ENCODE peak calls at places on chromosomes 7 and 10, in six cellular contexts. One of them, this sample, is unnamed.

GRCh38 chr10:97547889-97548485 is 24.6 kb upstream of the ANKRD2 start:
- DNase-seq in Right ventricle myocardium superior: no peak
- DNase-seq in G401: no peak
- DNase-seq in GM20000: no peak
- DNase-seq in thyroid gland: no peak
- DNase-seq in mesenteric fat pad: no peak
- DNase-seq in this sample: no peak

GRCh38 chr7:84274029-84274638 is 79.5 kb upstream of the SEMA3A start:
- DNase-seq in G401: no peak
- DNase-seq in GM20000: no peak
- DNase-seq in Right ventricle myocardium superior: no peak
- DNase-seq in thyroid gland: no peak
- DNase-seq in mesenteric fat pad: no peak
- DNase-seq in this sample: peak

GRCh38 chr10:130409346-130409745 is 273.2 kb downstream of the GLRX3 start:
- DNase-seq in G401: no peak
- DNase-seq in Right ventricle myocardium superior: no peak
- DNase-seq in GM20000: no peak
- DNase-seq in thyroid gland: no peak
- DNase-seq in mesenteric fat pad: peak
- DNase-seq in this sample: peak

GRCh38 chr7:117322741-117323584 is at the start of gene WNT2:
- DNase-seq in G401: no peak
- DNase-seq in GM20000: peak
- DNase-seq in mesenteric fat pad: no peak
- DNase-seq in thyroid gland: no peak
- DNase-seq in Right ventricle myocardium superior: peak
- DNase-seq in this sample: peak

GRCh38 chr10:5234106-5234877 is 37.7 kb downstream of the AKR1C4 start:
- DNase-seq in thyroid gland: no peak
- DNase-seq in GM20000: no peak
- DNase-seq in G401: no peak
- DNase-seq in Right ventricle myocardium superior: no peak
- DNase-seq in mesenteric fat pad: no peak
- DNase-seq in this sample: no peak

GRCh38 chr7:33039257-33039904 is 23.2 kb downstream of the NT5C3A start:
- DNase-seq in mesenteric fat pad: no peak
- DNase-seq in GM20000: peak
- DNase-seq in G401: no peak
- DNase-seq in Right ventricle myocardium superior: no peak
- DNase-seq in thyroid gland: no peak
- DNase-seq in this sample: no peak

GRCh38 chr10:113309791-113310190 is 243.1 kb upstream of the HABP2 start:
- DNase-seq in GM20000: no peak
- DNase-seq in Right ventricle myocardium superior: no peak
- DNase-seq in mesenteric fat pad: no peak
- DNase-seq in G401: no peak
- DNase-seq in thyroid gland: no peak
- DNase-seq in this sample: no peak

GRCh38 chr7:150855476-150856302 is 3.4 kb downstream of the AOC1 start:
- DNase-seq in thyroid gland: no peak
- DNase-seq in GM20000: no peak
- DNase-seq in G401: no peak
- DNase-seq in Right ventricle myocardium superior: no peak
- DNase-seq in mesenteric fat pad: peak
- DNase-seq in this sample: peak

GRCh38 chr10:131269776-131270460 is 41.6 kb downstream of the TCERG1L start:
- DNase-seq in G401: peak
- DNase-seq in Right ventricle myocardium superior: no peak
- DNase-seq in GM20000: no peak
- DNase-seq in thyroid gland: peak
- DNase-seq in mesenteric fat pad: no peak
- DNase-seq in this sample: no peak

GRCh38 chr10:15485684-15486316 is 114.7 kb upstream of the FAM171A1 start:
- DNase-seq in G401: no peak
- DNase-seq in GM20000: no peak
- DNase-seq in mesenteric fat pad: no peak
- DNase-seq in thyroid gland: peak
- DNase-seq in Right ventricle myocardium superior: no peak
- DNase-seq in this sample: no peak

GRCh38 chr10:60188548-60188947 is 201.1 kb downstream of the ANK3 start:
- DNase-seq in mesenteric fat pad: no peak
- DNase-seq in G401: peak
- DNase-seq in thyroid gland: no peak
- DNase-seq in GM20000: no peak
- DNase-seq in Right ventricle myocardium superior: no peak
- DNase-seq in this sample: no peak

This sample was measured in islet precursor cell.